ENCODE peak calls at places on chromosomes 12 and 14, in ten cellular contexts. S, B, P, O, C, X, I, N, M and T are unnamed samples.

GRCh38 chr14:59964251-59965007 is 44.5 kb downstream of the LRRC9 start:
- DNase-seq in S (no peak), B (no peak), P (no peak), O (no peak), C (no peak), X (no peak), I (no peak), N (no peak), M (no peak), T (no peak)

GRCh38 chr12:131056626-131057025 is 102.9 kb downstream of the ADGRD1 start:
- DNase-seq in S (no peak), B (no peak), P (no peak), O (no peak), C (no peak), X (no peak), I (no peak), N (no peak), M (no peak), T (no peak)

GRCh38 chr14:61752626-61753025 is 9.6 kb upstream of the SNAPC1 start:
- DNase-seq in S (no peak), B (no peak), P (no peak), O (no peak), C (peak; percentile 55), X (no peak), I (no peak), N (no peak), M (no peak), T (no peak)

GRCh38 chr12:3544296-3544965 is 53.4 kb downstream of the PRMT8 start:
- DNase-seq in S (no peak), B (no peak), P (no peak), O (no peak), C (no peak), X (no peak), I (no peak), N (no peak), M (no peak), T (no peak)

GRCh38 chr12:2324375-2324774 is 271.6 kb downstream of the CACNA1C start:
- DNase-seq in S (peak; percentile 8), B (no peak), P (no peak), O (no peak), C (no peak), X (peak; percentile 60), I (no peak), N (no peak), M (no peak), T (no peak)

GRCh38 chr14:72463291-72463866 is 430.5 kb downstream of the DPF3 start:
- DNase-seq in S (peak; percentile 23), B (no peak), P (peak; percentile 25), O (no peak), C (no peak), X (no peak), I (no peak), N (no peak), M (no peak), T (no peak)

GRCh38 chr14:25122188-25122587 is 72.2 kb upstream of the STXBP6 start:
- DNase-seq in S (no peak), B (no peak), P (peak; percentile 44), O (no peak), C (no peak), X (no peak), I (no peak), N (no peak), M (no peak), T (no peak)

GRCh38 chr12:129190827-129191226 is 337.5 kb downstream of the GLT1D1 start:
- DNase-seq in S (no peak), B (no peak), P (no peak), O (no peak), C (no peak), X (no peak), I (peak; percentile 48), N (no peak), M (no peak), T (no peak)

GRCh38 chr12:115973066-115973465 is 304.4 kb downstream of the MED13L start:
- DNase-seq in S (no peak), B (no peak), P (no peak), O (no peak), C (no peak), X (no peak), I (no peak), N (no peak), M (no peak), T (no peak)

GRCh38 chr12:57276935-57277563 is 26.1 kb upstream of the STAC3 start:
- DNase-seq in S (peak; percentile 60), B (no peak), P (peak; percentile 47), O (peak; percentile 34), C (no peak), X (no peak), I (peak; percentile 46), N (no peak), M (no peak), T (no peak)

GRCh38 chr12:127770123-127770522 is 496.8 kb upstream of the TMEM132C start:
- DNase-seq in S (no peak), B (no peak), P (no peak), O (no peak), C (no peak), X (no peak), I (no peak), N (no peak), M (no peak), T (no peak)

GRCh38 chr12:127773520-127773919 is 493.4 kb upstream of the TMEM132C start:
- DNase-seq in S (no peak), B (no peak), P (no peak), O (no peak), C (no peak), X (no peak), I (peak; percentile 55), N (no peak), M (no peak), T (no peak)

GRCh38 chr12:127779301-127780045 is 487.5 kb upstream of the TMEM132C start:
- DNase-seq in S (no peak), B (no peak), P (no peak), O (no peak), C (no peak), X (no peak), I (no peak), N (no peak), M (no peak), T (no peak)

GRCh38 chr12:127774828-127775227 is 492.1 kb upstream of the TMEM132C start:
- DNase-seq in S (no peak), B (no peak), P (no peak), O (no peak), C (no peak), X (no peak), I (no peak), N (no peak), M (no peak), T (no peak)
- TF ChIP-seq CTCF in S (no peak), B (no peak), P (no peak), O (no peak), C (no peak), X (no peak), I (no peak), N (no peak), M (no peak), T (no peak)

GRCh38 chr12:77584860-77585259 is 245.8 kb upstream of the NAV3 start:
- DNase-seq in S (no peak), B (no peak), P (no peak), O (no peak), C (no peak), X (no peak), I (no peak), N (no peak), M (no peak), T (no peak)
- TF ChIP-seq CTCF in S (no peak), B (no peak), P (no peak), O (no peak), C (no peak), X (no peak), I (no peak), N (no peak), M (no peak), T (no peak)

GRCh38 chr12:121767525-121768016 is 25.9 kb downstream of the RHOF start:
- DNase-seq in S (no peak), B (no peak), P (peak; percentile 31), O (no peak), C (no peak), X (peak; percentile 50), I (no peak), N (no peak), M (peak; percentile 89), T (no peak)

GRCh38 chr12:121765573-121765972 is 27.9 kb downstream of the RHOF start:
- DNase-seq in S (no peak), B (no peak), P (peak; percentile 71), O (no peak), C (no peak), X (no peak), I (no peak), N (peak; percentile 67), M (no peak), T (no peak)

GRCh38 chr12:121766290-121767039 is 27.0 kb downstream of the RHOF start:
- DNase-seq in S (no peak), B (no peak), P (no peak), O (no peak), C (no peak), X (no peak), I (no peak), N (no peak), M (no peak), T (no peak)

GRCh38 chr12:121762269-121762668 is 31.2 kb downstream of the RHOF start:
- DNase-seq in S (no peak), B (no peak), P (no peak), O (no peak), C (no peak), X (no peak), I (no peak), N (no peak), M (no peak), T (no peak)

GRCh38 chr12:121764808-121765207 is 28.7 kb downstream of the RHOF start:
- DNase-seq in S (no peak), B (no peak), P (no peak), O (no peak), C (no peak), X (no peak), I (no peak), N (no peak), M (no peak), T (no peak)
- TF ChIP-seq CTCF in S (no peak), B (no peak), P (no peak), O (no peak), C (no peak), X (no peak), I (no peak), N (no peak), M (no peak), T (no peak)

GRCh38 chr12:64278421-64278820 is 56.3 kb upstream of the KICS2 start:
- DNase-seq in S (no peak), B (no peak), P (no peak), O (no peak), C (no peak), X (no peak), I (no peak), N (no peak), M (no peak), T (no peak)

GRCh38 chr12:64268409-64268808 is 46.3 kb upstream of the KICS2 start:
- DNase-seq in S (no peak), B (no peak), P (no peak), O (no peak), C (no peak), X (no peak), I (no peak), N (no peak), M (no peak), T (no peak)

GRCh38 chr12:64270411-64270810 is 48.3 kb upstream of the KICS2 start:
- DNase-seq in S (no peak), B (no peak), P (no peak), O (no peak), C (no peak), X (no peak), I (no peak), N (no peak), M (no peak), T (no peak)

GRCh38 chr12:64269161-64269560 is 47.1 kb upstream of the KICS2 start:
- DNase-seq in S (no peak), B (no peak), P (no peak), O (no peak), C (no peak), X (no peak), I (no peak), N (no peak), M (no peak), T (no peak)

GRCh38 chr12:64273527-64274403 is 51.7 kb upstream of the KICS2 start:
- DNase-seq in S (peak; percentile 25), B (no peak), P (peak; percentile 34), O (peak; percentile 27), C (peak; percentile 25), X (no peak), I (peak; percentile 64), N (no peak), M (no peak), T (no peak)
- TF ChIP-seq CTCF in S (peak; percentile 56), B (peak; percentile 35), P (peak; percentile 74), O (no peak), C (peak; percentile 25), X (peak; percentile 34), I (peak; percentile 66), N (no peak), M (no peak), T (no peak)